ENCODE peak calls at places on chromosome 12, in six cellular contexts. L is choroid plexus epithelial cell, P is body of pancreas, Z is GM06990, G is transverse colon, X is GM20000. W is an unnamed sample.

GRCh38 chr12:105916698-105917059 is 222.1 kb downstream of the NUAK1 start:
- DNase-seq in P (no peak), Z (no peak), L (peak; percentile 33), X (no peak), G (no peak), W (no peak)

GRCh38 chr12:116520801-116521471 is 38.2 kb upstream of the MAP1LC3B2 start:
- DNase-seq in L (peak; percentile 65), X (no peak), G (no peak), Z (no peak), P (no peak), W (no peak)

GRCh38 chr12:28130625-28131598 is 59.3 kb upstream of the CCDC91 start:
- DNase-seq in X (no peak), G (no peak), L (peak; percentile 99), Z (no peak), P (peak; percentile 7), W (no peak)

GRCh38 chr12:46370792-46371717 is 1.5 kb downstream of the SLC38A2 start:
- DNase-seq in G (peak; percentile 93), L (peak; percentile 92), X (peak; percentile 91), Z (peak; percentile 95), P (peak; percentile 93), W (peak; percentile 90)

GRCh38 chr12:1798734-1799067 is 21.7 kb upstream of the LRTM2 start:
- DNase-seq in X (peak; percentile 4), Z (no peak), P (no peak), G (no peak), L (no peak), W (no peak)

GRCh38 chr12:50751921-50752721 is 11.8 kb upstream of the ATF1 start:
- DNase-seq in P (no peak), Z (no peak), L (peak; percentile 17), G (no peak), X (peak; percentile 40), W (peak; percentile 60)

GRCh38 chr12:111766608-111767361 is at the start of gene ALDH2:
- DNase-seq in X (peak; percentile 70), P (peak; percentile 80), L (peak; percentile 50), Z (peak; percentile 70), G (peak; percentile 84), W (no peak)

GRCh38 chr12:75722714-75723200 is 211.3 kb upstream of the KRR1 start:
- DNase-seq in P (peak; percentile 67), L (peak; percentile 92), Z (peak; percentile 34), X (peak; percentile 38), G (peak; percentile 31), W (peak; percentile 26)

GRCh38 chr12:78928200-78929074 is 63.9 kb downstream of the SYT1 start:
- DNase-seq in X (no peak), Z (no peak), L (peak; percentile 30), P (no peak), G (no peak), W (no peak)

GRCh38 chr12:96501908-96502307 is 12.5 kb downstream of the CFAP54 start:
- DNase-seq in X (no peak), P (no peak), L (no peak), G (no peak), Z (peak; percentile 21), W (no peak)

GRCh38 chr12:10967409-10967808 is 19.3 kb downstream of the TAS2R50 start:
- DNase-seq in Z (no peak), P (no peak), L (peak; percentile 61), X (no peak), G (no peak), W (no peak)

GRCh38 chr12:88243886-88244491 is 101.9 kb downstream of the TMTC3 start:
- DNase-seq in X (no peak), Z (no peak), P (no peak), G (no peak), L (no peak), W (no peak)

GRCh38 chr12:75208851-75209781 is 523 bp downstream of the KCNC2 start:
- DNase-seq in X (peak; percentile 41), L (peak; percentile 41), P (no peak), Z (no peak), G (no peak), W (peak; percentile 28)

GRCh38 chr12:124496584-124496983 is 70.8 kb downstream of the NCOR2 start:
- DNase-seq in L (peak; percentile 55), P (no peak), G (no peak), Z (no peak), X (peak; percentile 73), W (peak; percentile 65)

GRCh38 chr12:2980630-2981029 is 21.4 kb downstream of the TEAD4 start:
- DNase-seq in L (no peak), X (no peak), Z (no peak), G (no peak), P (no peak), W (no peak)

GRCh38 chr12:131380220-131380957 is 330.5 kb upstream of the SFSWAP start:
- DNase-seq in P (no peak), L (no peak), G (no peak), Z (no peak), X (no peak), W (no peak)

GRCh38 chr12:113815031-113815430 is 151.1 kb downstream of the RBM19 start:
- DNase-seq in L (no peak), Z (no peak), X (no peak), G (no peak), P (no peak), W (no peak)

GRCh38 chr12:57215668-57216013 is 953 bp upstream of the NXPH4 start:
- DNase-seq in G (no peak), X (peak; percentile 77), L (peak; percentile 37), P (no peak), Z (peak; percentile 37), W (peak; percentile 68)

GRCh38 chr12:46404225-46404631 is 31.7 kb upstream of the SLC38A2 start:
- DNase-seq in L (peak; percentile 91), G (no peak), X (no peak), Z (peak; percentile 30), P (no peak), W (no peak)

GRCh38 chr12:19451196-19451595 is 11.9 kb downstream of the AEBP2 start:
- DNase-seq in L (peak; percentile 34), P (no peak), G (no peak), Z (no peak), X (no peak), W (no peak)

GRCh38 chr12:110756611-110757010 is 13.9 kb upstream of the PPP1CC start:
- DNase-seq in Z (no peak), G (no peak), L (peak; percentile 11), P (no peak), X (no peak), W (no peak)

DNA sequence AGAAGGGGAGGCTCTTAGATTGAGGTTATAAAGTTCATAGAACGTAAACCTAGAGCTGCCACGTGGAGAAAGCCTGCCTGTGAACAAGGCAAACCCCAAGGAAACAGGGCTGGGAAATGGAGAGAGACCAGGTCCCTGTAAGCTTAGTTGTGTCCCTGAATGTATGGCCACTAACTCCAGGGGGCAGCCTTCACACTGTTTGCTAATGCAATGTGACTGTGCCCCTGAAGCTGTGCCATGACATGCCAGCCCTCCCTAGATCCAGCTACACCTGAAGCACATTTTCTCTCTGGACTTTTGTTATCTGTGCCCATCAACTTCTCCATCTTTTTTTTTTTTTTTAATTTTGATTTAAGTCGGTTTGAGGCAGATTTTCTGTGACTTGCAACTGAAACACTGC is 60.6 kb upstream of the TMCC3 start:
- DNase-seq in L (no peak), Z (no peak), P (no peak), G (peak; percentile 50), X (peak; percentile 29), W (peak; percentile 34)
- TF ChIP-seq CTCF in L (peak; percentile 51), Z (peak; percentile 62), P (no peak), G (peak; percentile 25), X (peak; percentile 35), W (no peak)

GRCh38 chr12:94721173-94721572 is 70.8 kb upstream of the TMCC3 start:
- DNase-seq in X (peak; percentile 63), P (no peak), L (no peak), Z (peak; percentile 63), G (no peak), W (peak; percentile 64)

GRCh38 chr12:94722664-94723063 is 72.3 kb upstream of the TMCC3 start:
- DNase-seq in Z (no peak), P (no peak), L (no peak), X (no peak), G (no peak), W (no peak)

GRCh38 chr12:94730846-94731245 is 80.5 kb upstream of the TMCC3 start:
- DNase-seq in X (no peak), L (no peak), Z (no peak), G (no peak), P (no peak), W (no peak)

GRCh38 chr12:94725375-94726168 is 75.2 kb upstream of the TMCC3 start:
- DNase-seq in G (peak; percentile 23), Z (no peak), P (peak; percentile 34), X (no peak), L (peak; percentile 83), W (no peak)
- TF ChIP-seq CTCF in G (peak; percentile 36), Z (peak; percentile 46), P (no peak), X (peak; percentile 6), L (peak; percentile 76), W (peak; percentile 36)

GRCh38 chr12:49059385-49060232 is 985 bp downstream of the KMT2D start:
- DNase-seq in X (peak; percentile 59), P (peak; percentile 38), Z (peak; percentile 54), L (peak; percentile 37), G (peak; percentile 26), W (no peak)

GRCh38 chr12:49058366-49059062 is 2.1 kb downstream of the KMT2D start:
- DNase-seq in G (no peak), P (no peak), L (no peak), X (no peak), Z (no peak), W (no peak)

GRCh38 chr12:49061157-49061650 is 610 bp upstream of the KMT2D start:
- DNase-seq in P (no peak), X (peak; percentile 59), Z (no peak), G (no peak), L (no peak), W (no peak)

GRCh38 chr12:49059063-49059384 is 1.6 kb downstream of the KMT2D start:
- DNase-seq in L (no peak), Z (no peak), P (no peak), X (no peak), G (no peak), W (no peak)

DNA sequence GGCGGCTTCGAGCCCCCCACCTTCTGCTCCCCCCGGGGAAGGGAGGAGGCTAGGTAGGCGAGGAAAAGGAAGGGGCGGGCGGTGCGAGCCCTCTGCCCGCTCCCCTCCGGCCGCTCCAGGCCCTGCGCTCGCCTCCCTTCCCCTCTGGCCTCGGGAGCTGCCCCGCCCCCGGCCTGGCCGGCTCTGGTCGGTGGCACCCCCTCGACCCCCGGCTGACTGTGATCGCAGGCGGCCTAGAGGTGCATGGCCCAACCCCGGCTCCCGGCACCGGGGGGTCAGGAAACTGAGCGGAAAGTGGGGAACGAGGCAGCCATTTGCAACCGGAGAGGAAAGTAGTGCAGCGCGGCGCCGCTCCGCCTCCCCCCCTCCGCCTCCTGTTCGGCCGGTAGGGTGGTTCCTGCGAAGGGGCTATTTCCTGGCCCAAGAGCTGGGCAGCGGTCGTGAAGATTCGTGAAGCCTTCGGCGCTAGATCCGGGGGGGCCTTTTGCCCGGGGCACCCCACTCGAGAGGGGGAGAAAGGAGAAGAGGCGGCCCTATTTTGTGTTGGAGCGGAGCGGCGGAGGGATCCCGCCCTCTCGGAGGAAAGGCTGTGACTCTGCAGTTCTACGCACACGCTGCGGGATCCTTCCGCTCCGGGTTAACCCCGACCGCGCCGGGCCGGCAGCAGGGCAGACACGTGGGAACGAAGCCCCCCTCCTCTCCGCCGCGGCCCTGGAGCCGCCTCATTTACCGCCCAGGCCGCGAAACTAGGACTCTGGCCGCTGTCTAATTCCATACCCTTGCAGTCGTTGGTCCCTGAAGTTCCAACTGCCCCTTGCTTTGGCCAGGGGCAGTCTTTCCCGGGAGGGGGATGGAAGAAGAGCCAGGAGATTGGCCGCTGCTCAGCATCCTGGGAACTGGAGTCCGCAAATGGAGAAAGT is at the start of gene KMT2D:
- DNase-seq in Z (peak; percentile 97), P (peak; percentile 92), X (peak; percentile 94), G (peak; percentile 91), L (peak; percentile 98), W (peak; percentile 92)
- TF ChIP-seq CTCF in Z (no peak), P (no peak), X (no peak), G (no peak), L (peak; percentile 38), W (no peak)

GRCh38 chr12:94195483-94195882 is 47.1 kb downstream of the PLXNC1 start:
- DNase-seq in G (no peak), Z (no peak), P (no peak), X (no peak), L (no peak), W (no peak)
- TF ChIP-seq CTCF in G (no peak), Z (peak; percentile 26), P (no peak), X (no peak), L (peak; percentile 39), W (peak; percentile 28)

W was measured in GM10248.